ENCODE peak calls at places on chromosomes 2 and 18, in seven cellular contexts. X, D, P, E, M, T and J are unnamed samples.

GRCh38 chr2:33581857-33582256 is 17.2 kb downstream of the FAM98A start:
- DNase-seq in X (no peak), D (no peak), P (no peak), E (no peak), M (no peak), T (no peak), J (no peak)

GRCh38 chr2:56971383-56971974 is 787.7 kb downstream of the CCDC85A start:
- DNase-seq in X (no peak), D (no peak), P (no peak), E (no peak), M (no peak), T (no peak), J (no peak)

GRCh38 chr2:65885266-65885665 is 452.9 kb upstream of the SPRED2 start:
- DNase-seq in X (no peak), D (no peak), P (no peak), E (no peak), M (no peak), T (no peak), J (no peak)

GRCh38 chr2:12867888-12868287 is 151.2 kb downstream of the TRIB2 start:
- DNase-seq in X (no peak), D (no peak), P (no peak), E (no peak), M (no peak), T (no peak), J (no peak)

GRCh38 chr18:75247041-75247551 is 36.5 kb downstream of the TSHZ1 start:
- DNase-seq in X (no peak), D (no peak), P (no peak), E (no peak), M (no peak), T (no peak), J (no peak)

GRCh38 chr18:41744664-41745063 is 210.4 kb upstream of the PIK3C3 start:
- DNase-seq in X (no peak), D (no peak), P (no peak), E (no peak), M (no peak), T (no peak), J (no peak)

GRCh38 chr18:56306793-56307192 is 331.6 kb downstream of the TXNL1 start:
- DNase-seq in X (no peak), D (no peak), P (no peak), E (no peak), M (no peak), T (no peak), J (no peak)

GRCh38 chr2:121633463-121633862 is 15.8 kb downstream of the CLASP1 start:
- DNase-seq in X (no peak), D (no peak), P (no peak), E (no peak), M (no peak), T (no peak), J (no peak)

GRCh38 chr2:143535802-143536201 is 406.6 kb downstream of the ARHGAP15 start:
- DNase-seq in X (no peak), D (no peak), P (no peak), E (no peak), M (no peak), T (no peak), J (no peak)

GRCh38 chr2:204897561-204897960 is 352.3 kb downstream of the PARD3B start:
- DNase-seq in X (no peak), D (no peak), P (no peak), E (no peak), M (no peak), T (no peak), J (no peak)

GRCh38 chr18:67862069-67862468 is 345.5 kb upstream of the DSEL start:
- DNase-seq in X (no peak), D (no peak), P (no peak), E (no peak), M (no peak), T (no peak), J (no peak)

GRCh38 chr2:32715981-32716380 is 88.1 kb downstream of the TTC27 start:
- DNase-seq in X (no peak), D (no peak), P (no peak), E (no peak), M (no peak), T (peak; percentile 93), J (no peak)

GRCh38 chr2:37085731-37086147 is 1.4 kb downstream of the GPATCH11 start:
- DNase-seq in X (no peak), D (peak; percentile 23), P (no peak), E (no peak), M (peak; percentile 59), T (peak; percentile 24), J (no peak)

GRCh38 chr18:54888933-54889332 is 60.7 kb downstream of the RAB27B start:
- DNase-seq in X (no peak), D (no peak), P (no peak), E (no peak), M (no peak), T (peak; percentile 35), J (peak; percentile 45)

GRCh38 chr2:71559828-71560210 is 106.5 kb downstream of the DYSF start:
- DNase-seq in X (no peak), D (no peak), P (no peak), E (no peak), M (no peak), T (no peak), J (no peak)

GRCh38 chr2:127581050-127581345 is 45.5 kb downstream of the MYO7B start:
- DNase-seq in X (no peak), D (no peak), P (no peak), E (no peak), M (no peak), T (no peak), J (no peak)

GRCh38 chr2:72605836-72606442 is 219.9 kb downstream of the EXOC6B start:
- DNase-seq in X (no peak), D (no peak), P (peak; percentile 15), E (no peak), M (peak; percentile 1), T (peak; percentile 27), J (no peak)